ENCODE peak calls at places on chromosomes 5 and 9, in five cellular contexts. R is A549, C is psoas muscle, V is neural progenitor cell, A is PC-3. W is an unnamed sample.
A peak's percentile ranks its signal among the peaks of the same experiment; 100 is the strongest.

GRCh38 chr5:147490989-147491388 is 18.9 kb downstream of the DPYSL3 start:
- DNase-seq in V (peak; percentile 23), R (no peak), C (no peak), A (no peak), W (no peak)

GRCh38 chr9:72129271-72130156 is 19.7 kb upstream of the GDA start:
- DNase-seq in A (no peak), V (no peak), R (no peak), C (no peak), W (no peak)

GRCh38 chr9:126684345-126684744 is 70.6 kb downstream of the LMX1B start:
- DNase-seq in A (peak; percentile 33), V (no peak), R (no peak), C (no peak), W (no peak)

GRCh38 chr9:91405343-91406077 is 18.1 kb downstream of the NFIL3 start:
- DNase-seq in C (no peak), R (no peak), V (no peak), A (no peak), W (no peak)

GRCh38 chr5:164204338-164204946 is 699.0 kb downstream of the MAT2B start:
- DNase-seq in C (no peak), R (no peak), V (no peak), A (peak; percentile 60), W (peak; percentile 14)

GRCh38 chr5:57650360-57651069 is 167.9 kb upstream of the ACTBL2 start:
- DNase-seq in R (peak; percentile 4), A (peak; percentile 64), C (no peak), V (peak; percentile 62), W (peak; percentile 52)

GRCh38 chr5:138686668-138687067 is 66.6 kb upstream of the CTNNA1 start:
- DNase-seq in A (no peak), R (no peak), V (no peak), C (no peak), W (no peak)

GRCh38 chr5:6362846-6363245 is 15.5 kb downstream of the MED10 start:
- DNase-seq in C (no peak), R (no peak), V (peak; percentile 9), A (no peak), W (no peak)

GRCh38 chr5:149405550-149406202 is 26.6 kb upstream of the IL17B start:
- DNase-seq in V (no peak), A (no peak), R (no peak), C (no peak), W (no peak)

GRCh38 chr9:131262327-131263032 is 13.8 kb downstream of the FAM78A start:
- DNase-seq in V (no peak), R (no peak), C (no peak), A (no peak), W (no peak)

GRCh38 chr9:114452219-114453169 is 52.8 kb downstream of the WHRN start:
- DNase-seq in A (no peak), C (no peak), R (no peak), V (no peak), W (no peak)

GRCh38 chr5:132052520-132052919 is 7.9 kb upstream of the IL3 start:
- DNase-seq in R (no peak), A (no peak), V (no peak), C (no peak), W (no peak)

GRCh38 chr5:85205430-85205829 is 820.8 kb upstream of the EDIL3 start:
- DNase-seq in R (no peak), A (no peak), V (no peak), C (no peak), W (no peak)

GRCh38 chr9:73565833-73566465 is 414.3 kb downstream of the ANXA1 start:
- DNase-seq in A (peak; percentile 14), C (no peak), V (peak; percentile 59), R (no peak), W (no peak)

GRCh38 chr5:18553269-18553668 is 919.0 kb downstream of the TAF11L14 start:
- DNase-seq in A (peak; percentile 96), R (peak; percentile 6), C (no peak), V (no peak), W (peak; percentile 60)

GRCh38 chr9:120555884-120556283 is 24.1 kb downstream of the CDK5RAP2 start:
- DNase-seq in C (no peak), A (no peak), V (no peak), R (no peak), W (no peak)

GRCh38 chr5:144100702-144101101 is 69.8 kb downstream of the YIPF5 start:
- DNase-seq in A (no peak), V (no peak), R (no peak), C (no peak), W (no peak)

GRCh38 chr9:98804083-98804482 is 3.4 kb upstream of the GALNT12 start:
- DNase-seq in V (no peak), R (no peak), C (no peak), A (no peak), W (no peak)

GRCh38 chr9:98228392-98229089 is 26.9 kb downstream of the TBC1D2 start:
- DNase-seq in A (no peak), C (no peak), R (no peak), V (no peak), W (no peak)

GRCh38 chr5:139110526-139111168 is 87.5 kb downstream of the SIL1 start:
- DNase-seq in A (no peak), V (no peak), R (no peak), C (no peak), W (no peak)

GRCh38 chr9:118729981-118730380 is 639.3 kb downstream of the BRINP1 start:
- DNase-seq in C (no peak), R (no peak), A (no peak), V (no peak), W (no peak)

GRCh38 chr5:148248894-148249293 is 10.6 kb downstream of the MARCOL start:
- DNase-seq in R (no peak), V (no peak), C (no peak), A (peak; percentile 77), W (no peak)

GRCh38 chr9:122219856-122220672 is 8.7 kb downstream of the LHX6 start:
- DNase-seq in C (no peak), R (no peak), V (peak; percentile 63), A (no peak), W (no peak)

GRCh38 chr5:95836544-95836943 is 14.0 kb upstream of the GLRX start:
- DNase-seq in V (no peak), C (no peak), R (no peak), A (no peak), W (no peak)

GRCh38 chr5:95837492-95837891 is 15.0 kb upstream of the GLRX start:
- DNase-seq in R (no peak), A (no peak), V (no peak), C (no peak), W (no peak)

GRCh38 chr5:95838552-95838951 is 16.0 kb upstream of the GLRX start:
- DNase-seq in R (no peak), V (no peak), C (no peak), A (no peak), W (no peak)

GRCh38 chr5:95838001-95838520 is 15.5 kb upstream of the GLRX start:
- DNase-seq in A (no peak), R (no peak), C (peak; percentile 49), V (no peak), W (no peak)

DNA sequence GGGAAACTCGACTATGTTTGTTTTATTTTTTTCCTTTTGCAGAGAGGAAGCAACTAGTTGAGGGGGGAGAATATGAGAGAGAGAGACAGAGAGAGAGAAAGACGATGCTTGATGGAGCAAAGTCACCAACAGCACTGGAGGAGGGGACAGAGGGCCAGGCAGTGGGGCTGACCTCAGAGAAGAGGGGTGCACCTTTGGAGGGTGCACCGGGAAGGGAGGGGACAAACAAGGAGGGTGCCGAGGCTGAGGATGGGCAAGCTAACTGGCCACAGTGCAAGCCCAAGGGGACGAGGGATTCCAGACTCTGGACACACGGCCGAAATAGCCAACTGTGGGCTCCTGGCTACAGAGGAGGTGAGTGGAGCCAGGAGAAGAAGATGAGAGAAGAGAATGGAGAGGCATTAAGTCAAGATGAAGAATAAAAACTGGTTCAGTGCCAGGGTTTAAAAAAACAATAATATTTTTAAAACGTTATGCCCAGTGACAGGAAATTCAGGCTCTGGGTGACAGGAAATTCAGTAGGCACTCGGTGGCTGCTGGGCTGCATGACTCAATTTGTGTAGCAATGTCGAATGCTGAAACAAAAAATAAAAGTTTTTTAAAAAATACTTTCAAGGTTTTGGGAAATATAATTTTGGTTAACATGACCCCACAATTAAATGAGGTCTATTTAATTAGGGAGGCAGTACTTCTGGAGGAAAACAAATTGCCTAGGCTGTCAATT is 13.3 kb upstream of the GLRX start:
- DNase-seq in C (no peak), R (no peak), A (no peak), V (no peak), W (no peak)
- H3K27ac ChIP-seq in C (peak overlapping the region; percentile 97), R (peak overlapping the region; percentile 100), A (no peak overlapping the region), V (no peak overlapping the region), W (no peak overlapping the region)

GRCh38 chr5:160799160-160799559 is 52.9 kb downstream of the ATP10B start:
- DNase-seq in R (no peak), C (no peak), A (no peak), V (no peak), W (no peak)

GRCh38 chr5:160800375-160800774 is 51.6 kb downstream of the ATP10B start:
- DNase-seq in R (no peak), V (no peak), C (no peak), A (no peak), W (no peak)

GRCh38 chr5:160797020-160797419 is 55.0 kb downstream of the ATP10B start:
- DNase-seq in R (no peak), A (no peak), V (no peak), C (no peak), W (no peak)

GRCh38 chr5:160805376-160805775 is 46.6 kb downstream of the ATP10B start:
- DNase-seq in C (no peak), V (no peak), A (no peak), R (no peak), W (no peak)

GRCh38 chr5:160802567-160802966 is 49.4 kb downstream of the ATP10B start:
- DNase-seq in R (no peak), C (no peak), V (peak; percentile 39), A (no peak), W (no peak)
- TF ChIP-seq CTCF in R (no peak), C (no peak), V (peak; percentile 42), A (no peak), W (no peak)

DNA sequence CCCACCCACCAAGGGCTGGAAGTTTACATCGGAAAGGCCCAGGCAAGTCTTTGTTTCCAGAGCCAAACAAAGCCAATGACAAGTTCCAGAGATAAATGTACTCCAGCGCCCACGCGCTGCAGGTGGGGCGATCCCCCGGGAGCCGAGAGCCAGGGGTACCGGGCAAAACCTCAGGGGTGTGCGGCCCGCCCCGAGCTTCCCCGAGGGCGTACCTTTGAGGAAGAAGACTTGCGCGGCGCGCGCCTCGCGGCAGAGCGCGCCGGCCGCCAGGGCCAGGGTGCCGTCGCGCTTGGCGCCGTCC is 671 bp downstream of the DUSP1 start:
- DNase-seq in A (no peak), R (no peak), C (no peak), V (no peak), W (no peak)
- H3K27ac ChIP-seq in A (peak overlapping the region; percentile 72), R (peak overlapping the region; percentile 97), C (peak overlapping the region; percentile 98), V (no peak overlapping the region), W (peak overlapping the region; percentile 100)

GRCh38 chr5:127957183-127957582 is 126.4 kb upstream of the SLC12A2 start:
- DNase-seq in V (no peak), A (peak; percentile 62), C (peak; percentile 13), R (peak; percentile 47), W (peak; percentile 54)
- TF ChIP-seq CTCF in V (no peak), A (no peak), C (no peak), R (no peak), W (no peak)